ENCODE peak calls at places on chromosomes 4 and X, in nine cellular contexts. M is psoas muscle; E is A549; O is cardiac muscle cell; D is effector memory CD4-positive, alpha-beta T cell; N is adrenal gland; S is upper lobe of right lung; L is lung; R is neuronal stem cell. V is an unnamed sample. For H3K4me1, the result is how much of the 10 kb centered on the place peaks cover.

GRCh38 chr4:55098805-55099204 is 26.6 kb downstream of the KDR start:
- DNase-seq in M (no peak), E (no peak), O (no peak), D (no peak), N (no peak), S (no peak), L (no peak), R (no peak), V (no peak)

GRCh38 chrX:40168183-40169015 is 70.6 kb upstream of the BCOR start:
- DNase-seq in M (no peak), E (no peak), O (no peak), D (no peak), N (no peak), S (no peak), L (no peak), R (no peak), V (no peak)

GRCh38 chrX:46710927-46711623 is 47.8 kb downstream of the SLC9A7 start:
- DNase-seq in M (no peak), E (no peak), O (no peak), D (no peak), N (no peak), S (no peak), L (no peak), R (no peak), V (no peak)

GRCh38 chrX:6383911-6384310 is 151.0 kb downstream of the VCX3A start:
- DNase-seq in M (no peak), E (no peak), O (no peak), D (no peak), N (no peak), S (no peak), L (no peak), R (no peak), V (no peak)

GRCh38 chr4:86416081-86416480 is 56.2 kb upstream of the MAPK10 start:
- DNase-seq in M (no peak), E (no peak), O (no peak), D (no peak), N (no peak), S (no peak), L (no peak), R (no peak), V (no peak)

GRCh38 chr4:1502976-1503375 is 96.7 kb upstream of the NKX1-1 start:
- DNase-seq in M (peak), E (no peak), O (no peak), D (no peak), N (no peak), S (peak), L (no peak), R (no peak), V (no peak)

GRCh38 chrX:115911967-115912366 is 258.6 kb upstream of the AGTR2 start:
- DNase-seq in M (no peak), E (no peak), O (no peak), D (no peak), N (no peak), S (no peak), L (no peak), R (no peak), V (no peak)

GRCh38 chr4:105181259-105181658 is 34.6 kb downstream of the TET2 start:
- DNase-seq in M (no peak), E (no peak), O (no peak), D (no peak), N (no peak), S (no peak), L (no peak), R (peak), V (no peak)

GRCh38 chrX:124239324-124239723 is 93.1 kb upstream of the TEX13D start:
- DNase-seq in M (no peak), E (no peak), O (no peak), D (no peak), N (no peak), S (no peak), L (no peak), R (no peak), V (no peak)

GRCh38 chr4:179624768-179625181 is 2182.5 kb upstream of the AGA start:
- DNase-seq in M (no peak), E (no peak), O (peak), D (no peak), N (no peak), S (no peak), L (no peak), R (no peak), V (no peak)

GRCh38 chr4:24121395-24122175 is 231.7 kb upstream of the PPARGC1A start:
- DNase-seq in M (no peak), E (no peak), O (no peak), D (no peak), N (no peak), S (no peak), L (no peak), R (no peak), V (no peak)

GRCh38 chr4:47598896-47599295 is 113.8 kb downstream of the ATP10D start:
- DNase-seq in M (no peak), E (no peak), O (no peak), D (no peak), N (no peak), S (no peak), L (no peak), R (no peak), V (no peak)

GRCh38 chr4:13238936-13239335 is 245.2 kb downstream of the RAB28 start:
- DNase-seq in M (no peak), E (no peak), O (no peak), D (no peak), N (no peak), S (no peak), L (no peak), R (no peak), V (no peak)

GRCh38 chrX:63809158-63809557 is 24.1 kb upstream of the ARHGEF9 start:
- DNase-seq in M (no peak), E (no peak), O (no peak), D (no peak), N (no peak), S (no peak), L (no peak), R (no peak), V (no peak)

GRCh38 chr4:85370400-85371032 is 104.4 kb upstream of the ARHGAP24 start:
- DNase-seq in M (no peak), E (no peak), O (peak), D (no peak), N (peak), S (no peak), L (no peak), R (peak), V (no peak)

DNA sequence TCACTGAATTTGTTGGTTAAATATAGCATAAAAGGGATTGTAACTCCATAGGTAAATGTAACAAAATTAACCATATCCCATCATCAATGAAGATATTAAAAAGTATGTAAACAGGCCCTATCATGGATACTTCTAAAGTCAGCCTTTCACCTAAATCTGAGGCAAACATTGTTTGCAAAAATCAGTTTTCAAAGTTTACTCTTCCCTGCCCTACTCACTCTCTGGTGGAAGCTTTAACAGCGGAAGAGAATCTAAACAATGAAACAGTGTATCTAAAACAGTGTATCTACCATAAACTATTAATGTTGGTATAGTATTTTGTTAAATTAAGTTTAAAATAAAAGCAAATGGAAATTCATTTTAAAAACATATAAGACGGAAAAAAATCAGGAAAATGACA is 21.1 kb downstream of the SMIM14 start:
- DNase-seq in M (no peak), E (no peak), O (no peak), D (no peak), N (no peak), S (no peak), L (no peak), R (no peak), V (no peak)
- H3K4me1 ChIP-seq in M (under half), E (half or more), O (under half), D (under half), N (half or more), S (under half), L (under half), R (under half), V (under half)

DNA sequence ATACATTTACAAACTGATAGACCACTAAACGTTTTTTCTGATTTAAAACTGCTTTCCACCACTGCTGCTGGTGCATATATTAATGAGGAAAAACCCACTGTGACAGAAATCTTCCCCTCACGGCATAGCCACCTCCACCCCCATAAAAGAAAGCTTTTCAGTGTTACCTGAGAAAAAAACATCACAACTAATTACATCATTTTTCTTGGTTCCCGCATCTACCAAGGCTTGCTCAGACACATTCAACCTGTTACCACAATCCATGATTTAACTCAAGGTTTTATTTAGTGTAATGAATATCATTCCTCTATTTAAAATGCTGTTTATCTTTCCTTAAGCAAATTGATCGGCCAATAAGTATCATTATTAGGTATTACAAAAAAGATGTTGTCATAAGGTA is 1.7 kb downstream of the GPM6A start:
- DNase-seq in M (no peak), E (no peak), O (no peak), D (no peak), N (no peak), S (no peak), L (no peak), R (no peak), V (no peak)
- H3K4me3 ChIP-seq in M (no peak), E (no peak), O (no peak), D (no peak), N (no peak), S (no peak), L (no peak), R (no peak), V (no peak)

DNA sequence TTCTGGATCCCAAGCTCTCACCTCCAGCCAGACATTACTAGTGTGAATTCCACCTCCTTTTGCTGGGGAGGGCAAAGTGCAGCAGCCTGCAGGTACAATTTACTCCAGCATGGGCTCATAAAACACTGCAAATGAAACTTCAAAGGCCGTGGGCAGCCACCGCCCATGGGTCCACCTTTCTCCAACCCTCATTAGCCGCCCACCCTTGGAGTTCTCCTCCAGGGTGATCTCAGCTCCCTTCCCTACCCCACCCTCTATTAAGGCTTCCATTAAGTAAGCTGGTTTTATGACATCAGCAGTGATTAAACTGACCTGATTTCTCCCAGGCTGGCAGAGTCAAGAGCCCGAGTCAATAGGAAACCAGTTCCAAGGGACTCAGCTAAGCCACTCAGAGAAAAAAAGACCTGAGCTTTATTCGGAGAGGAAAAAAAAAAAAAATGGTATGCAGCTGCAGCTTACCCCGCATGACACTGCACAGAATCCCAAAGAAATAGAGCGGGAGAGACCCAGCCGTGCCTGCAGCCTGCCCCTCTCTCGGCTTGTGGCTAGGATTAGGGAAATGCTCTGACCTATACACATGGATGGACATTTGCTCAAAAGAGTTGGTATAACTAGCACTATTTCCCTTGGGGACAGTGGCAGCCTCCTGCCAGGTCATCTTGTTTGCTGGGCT is 319.6 kb downstream of the PTTG2 start:
- DNase-seq in M (no peak), E (no peak), O (no peak), D (no peak), N (no peak), S (no peak), L (no peak), R (no peak), V (no peak)
- H3K27ac ChIP-seq in M (no peak), E (no peak), O (no peak), D (no peak), N (no peak), S (no peak), L (no peak), R (peak), V (no peak)

GRCh38 chrX:38805294-38806053 is 4.2 kb downstream of the MID1IP1 start:
- DNase-seq in M (peak), E (peak), O (peak), D (peak), N (peak), S (peak), L (peak), R (no peak), V (peak)

GRCh38 chrX:38803286-38803608 is 2.0 kb downstream of the MID1IP1 start:
- DNase-seq in M (no peak), E (no peak), O (no peak), D (no peak), N (no peak), S (no peak), L (no peak), R (no peak), V (no peak)

GRCh38 chrX:38803609-38804480 is 2.6 kb downstream of the MID1IP1 start:
- DNase-seq in M (peak), E (peak), O (peak), D (peak), N (peak), S (peak), L (peak), R (peak), V (peak)

GRCh38 chrX:38806054-38806389 is 4.8 kb downstream of the MID1IP1 start:
- DNase-seq in M (no peak), E (peak), O (peak), D (no peak), N (no peak), S (no peak), L (no peak), R (no peak), V (no peak)

GRCh38 chrX:38804481-38805293 is 3.4 kb downstream of the MID1IP1 start:
- DNase-seq in M (peak), E (peak), O (peak), D (no peak), N (peak), S (peak), L (peak), R (peak), V (peak)
- H3K4me1 ChIP-seq in M (under half), E (under half), O (under half), D (under half), N (under half), S (under half), L (under half), R (under half), V (under half)

DNA sequence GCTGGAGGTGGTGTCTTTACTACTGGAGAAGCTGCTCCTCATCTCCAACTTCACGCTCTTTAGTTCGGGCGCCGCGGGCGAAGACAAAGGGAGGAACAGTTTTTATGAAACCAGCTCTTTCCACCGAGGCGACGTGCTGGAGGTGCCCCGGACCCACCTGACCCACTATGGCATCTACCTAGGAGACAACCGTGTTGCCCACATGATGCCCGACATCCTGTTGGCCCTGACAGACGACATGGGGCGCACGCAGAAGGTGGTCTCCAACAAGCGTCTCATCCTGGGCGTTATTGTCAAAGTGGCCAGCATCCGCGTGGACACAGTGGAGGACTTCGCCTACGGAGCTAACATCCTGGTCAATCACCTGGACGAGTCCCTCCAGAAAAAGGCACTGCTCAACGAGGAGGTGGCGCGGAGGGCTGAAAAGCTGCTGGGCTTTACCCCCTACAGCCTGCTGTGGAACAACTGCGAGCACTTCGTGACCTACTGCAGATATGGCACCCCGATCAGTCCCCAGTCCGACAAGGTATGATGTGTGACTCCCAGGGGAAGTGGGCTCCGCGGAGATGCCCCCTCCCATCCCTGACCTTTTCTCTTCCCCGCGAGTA is 645 bp downstream of the LRAT start:
- DNase-seq in M (no peak), E (no peak), O (no peak), D (no peak), N (no peak), S (no peak), L (no peak), R (no peak), V (no peak)
- H3K4me3 ChIP-seq in M (peak), E (peak), O (peak), D (peak), N (no peak), S (peak), L (no peak), R (no peak), V (peak)

GRCh38 chr4:87631668-87632067 is 18.4 kb upstream of the DMP1 start:
- DNase-seq in M (no peak), E (no peak), O (no peak), D (no peak), N (no peak), S (no peak), L (no peak), R (no peak), V (no peak)

GRCh38 chr4:87632469-87632868 is 17.6 kb upstream of the DMP1 start:
- DNase-seq in M (no peak), E (no peak), O (no peak), D (no peak), N (no peak), S (no peak), L (no peak), R (no peak), V (no peak)

GRCh38 chr4:87633239-87633638 is 16.8 kb upstream of the DMP1 start:
- DNase-seq in M (no peak), E (no peak), O (peak), D (no peak), N (no peak), S (no peak), L (no peak), R (no peak), V (no peak)
- H3K27ac ChIP-seq in M (no peak), E (no peak), O (no peak), D (no peak), N (no peak), S (no peak), L (no peak), R (no peak), V (no peak)

GRCh38 chr4:8211737-8212581 is 12.9 kb downstream of the SH3TC1 start:
- DNase-seq in M (no peak), E (no peak), O (no peak), D (no peak), N (no peak), S (no peak), L (no peak), R (no peak), V (no peak)

GRCh38 chr4:8209176-8209874 is 10.2 kb downstream of the SH3TC1 start:
- DNase-seq in M (peak), E (no peak), O (no peak), D (no peak), N (no peak), S (no peak), L (no peak), R (no peak), V (no peak)

GRCh38 chr4:8209997-8210396 is 10.9 kb downstream of the SH3TC1 start:
- DNase-seq in M (no peak), E (no peak), O (no peak), D (no peak), N (no peak), S (no peak), L (no peak), R (no peak), V (no peak)

GRCh38 chr4:8211229-8211628 is 12.1 kb downstream of the SH3TC1 start:
- DNase-seq in M (no peak), E (no peak), O (no peak), D (no peak), N (no peak), S (no peak), L (no peak), R (no peak), V (no peak)

DNA sequence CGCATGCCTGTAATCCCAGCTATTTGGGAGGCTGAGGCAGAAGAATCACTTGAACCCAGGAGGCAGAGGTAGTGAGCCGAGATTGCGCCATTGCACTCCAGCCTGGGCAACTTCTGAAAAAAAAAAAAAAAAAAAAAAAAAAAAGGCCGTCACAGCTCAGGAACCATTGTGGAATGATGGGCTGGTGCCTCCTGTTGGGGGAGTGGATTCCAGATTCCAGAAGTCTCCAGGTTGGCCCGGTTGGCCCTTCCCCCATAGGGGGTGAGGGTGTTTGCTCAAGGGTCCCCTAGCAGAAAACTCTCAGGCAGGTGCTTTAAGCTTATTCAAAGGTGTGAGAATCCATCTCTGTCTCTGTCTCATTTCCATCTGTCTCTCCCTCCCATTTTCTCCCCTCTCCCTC is 11.5 kb downstream of the SH3TC1 start:
- DNase-seq in M (no peak), E (no peak), O (no peak), D (no peak), N (no peak), S (no peak), L (no peak), R (no peak), V (no peak)
- H3K4me1 ChIP-seq in M (under half), E (under half), O (under half), D (under half), N (under half), S (under half), L (under half), R (under half), V (under half)

GRCh38 chrX:134236690-134237362 is at the start of gene CCDC160:
- DNase-seq in M (peak), E (peak), O (peak), D (no peak), N (peak), S (peak), L (no peak), R (peak), V (no peak)
- H3K4me3 ChIP-seq in M (peak), E (peak), O (peak), D (no peak), N (no peak), S (peak), L (peak), R (peak), V (no peak)

V was measured in CD8-positive, alpha-beta memory T cell.